ENCODE peak calls at places on chromosomes 12 and 14, in five cellular contexts. Y is NB4, A is lower lobe of right lung, N is lower leg skin, B is uterus. O is an unnamed sample.

GRCh38 chr12:39905152-39905551 is 200.7 kb downstream of the SLC2A13 start:
- DNase-seq in Y (no peak), N (peak), B (peak), A (no peak), O (no peak)

GRCh38 chr12:1594045-1594294 is 411 bp downstream of the FBXL14 start:
- DNase-seq in A (peak), Y (peak), B (peak), N (no peak), O (no peak)

GRCh38 chr14:106269451-106270204 is 743.2 kb downstream of the TMEM121 start:
- DNase-seq in N (no peak), B (no peak), Y (no peak), A (no peak), O (no peak)

GRCh38 chr12:53953831-53954693 is 641 bp upstream of the HOXC12 start:
- DNase-seq in Y (no peak), B (no peak), N (no peak), A (no peak), O (no peak)

GRCh38 chr14:88321692-88322504 is 1.2 kb downstream of the KCNK10 start:
- DNase-seq in Y (no peak), A (no peak), B (no peak), N (no peak), O (no peak)

GRCh38 chr14:78758333-78758732 is 588.2 kb downstream of the NRXN3 start:
- DNase-seq in A (no peak), B (no peak), N (no peak), Y (peak), O (peak)

GRCh38 chr12:93365616-93366015 is 12.1 kb upstream of the NUDT4 start:
- DNase-seq in A (no peak), B (no peak), Y (no peak), N (no peak), O (no peak)

GRCh38 chr14:69543341-69544249 is 31.1 kb downstream of the CCDC177 start:
- DNase-seq in N (no peak), B (no peak), Y (peak), A (peak), O (no peak)

GRCh38 chr12:111429760-111430417 is 24.2 kb downstream of the SH2B3 start:
- DNase-seq in B (no peak), A (no peak), Y (no peak), N (no peak), O (no peak)

GRCh38 chr12:105378821-105379400 is 48.4 kb downstream of the C12orf75 start:
- DNase-seq in Y (peak), N (no peak), B (no peak), A (no peak), O (no peak)

GRCh38 chr12:121797937-121798801 is 4.7 kb upstream of the RHOF start:
- DNase-seq in B (peak), Y (no peak), N (peak), A (no peak), O (no peak)

GRCh38 chr12:42326466-42327226 is 679 bp downstream of the PPHLN1 start:
- DNase-seq in A (no peak), B (no peak), Y (peak), N (no peak), O (no peak)

GRCh38 chr14:74886001-74886400 is 4.3 kb downstream of the DLST start:
- DNase-seq in B (peak), Y (no peak), A (no peak), N (no peak), O (no peak)

GRCh38 chr12:4589941-4590340 is 27.9 kb downstream of the DYRK4 start:
- DNase-seq in Y (no peak), A (no peak), N (no peak), B (no peak), O (no peak)

GRCh38 chr12:68189766-68190700 is 30.5 kb upstream of the IFNG start:
- DNase-seq in Y (peak), N (no peak), A (no peak), B (no peak), O (no peak)

GRCh38 chr14:80538633-80539375 is 327.5 kb upstream of the DIO2 start:
- DNase-seq in N (no peak), A (no peak), B (no peak), Y (no peak), O (no peak)

GRCh38 chr12:80707830-80708534 is 548 bp downstream of the MYF6 start:
- DNase-seq in N (no peak), Y (no peak), A (no peak), B (no peak), O (no peak)

GRCh38 chr12:117090816-117091711 is 8.2 kb downstream of the TESC start:
- DNase-seq in N (no peak), Y (no peak), A (peak), B (no peak), O (no peak)

GRCh38 chr12:54401127-54401526 is 16.6 kb upstream of the ZNF385A start:
- DNase-seq in A (no peak), N (no peak), B (no peak), Y (no peak), O (no peak)

GRCh38 chr14:85482549-85482948 is 47.4 kb upstream of the FLRT2 start:
- DNase-seq in B (no peak), A (no peak), Y (no peak), N (no peak), O (no peak)

GRCh38 chr12:106987846-106988245 is 900 bp upstream of the MTERF2 start:
- DNase-seq in N (no peak), B (no peak), A (no peak), Y (no peak), O (no peak)

GRCh38 chr12:108969622-108970021 is 51.2 kb downstream of the SVOP start:
- DNase-seq in Y (peak), N (no peak), A (no peak), B (no peak), O (no peak)

GRCh38 chr12:108966378-108967151 is 54.3 kb downstream of the SVOP start:
- DNase-seq in Y (no peak), A (no peak), N (no peak), B (no peak), O (no peak)

GRCh38 chr12:108964391-108965166 is 56.3 kb downstream of the SVOP start:
- DNase-seq in Y (no peak), N (no peak), B (no peak), A (no peak), O (no peak)

GRCh38 chr12:108972226-108972757 is 48.6 kb downstream of the SVOP start:
- DNase-seq in Y (peak), A (no peak), N (no peak), B (no peak), O (no peak)

DNA sequence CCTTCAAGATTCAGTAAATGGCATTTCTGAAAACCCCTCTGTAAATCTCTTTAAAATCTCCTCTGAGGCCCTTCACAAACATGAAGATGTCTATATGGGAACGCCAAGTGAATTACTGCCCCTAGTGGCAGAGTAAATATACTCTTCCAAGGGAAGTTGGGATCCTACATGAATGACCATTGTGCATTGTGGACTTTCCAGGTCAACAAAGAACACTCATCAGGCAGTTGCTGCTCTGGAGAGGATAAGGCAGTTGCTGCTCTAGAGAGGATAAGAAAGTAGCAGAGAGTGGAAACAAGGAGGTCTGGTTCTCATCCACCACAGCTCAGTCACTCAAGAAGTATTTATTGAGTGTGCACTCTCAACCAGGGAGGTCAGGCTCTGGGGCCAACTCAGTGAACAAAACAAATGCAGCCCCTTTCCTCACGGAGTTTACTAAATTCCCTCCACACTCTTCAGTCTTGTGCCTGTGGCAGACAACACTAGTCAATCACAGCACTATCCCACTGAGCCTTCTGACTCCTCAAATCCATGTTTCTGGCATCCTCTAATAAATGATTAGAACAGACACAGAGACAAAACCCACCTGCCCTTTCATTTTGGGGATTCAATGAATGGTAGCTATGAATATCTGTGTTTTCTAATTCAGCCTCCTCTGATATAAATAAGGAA is 52.9 kb downstream of the SVOP start:
- DNase-seq in B (no peak), Y (peak), N (no peak), A (no peak), O (no peak)
- TF ChIP-seq CTCF in B (no peak), Y (peak), N (no peak), A (peak), O (peak)

DNA sequence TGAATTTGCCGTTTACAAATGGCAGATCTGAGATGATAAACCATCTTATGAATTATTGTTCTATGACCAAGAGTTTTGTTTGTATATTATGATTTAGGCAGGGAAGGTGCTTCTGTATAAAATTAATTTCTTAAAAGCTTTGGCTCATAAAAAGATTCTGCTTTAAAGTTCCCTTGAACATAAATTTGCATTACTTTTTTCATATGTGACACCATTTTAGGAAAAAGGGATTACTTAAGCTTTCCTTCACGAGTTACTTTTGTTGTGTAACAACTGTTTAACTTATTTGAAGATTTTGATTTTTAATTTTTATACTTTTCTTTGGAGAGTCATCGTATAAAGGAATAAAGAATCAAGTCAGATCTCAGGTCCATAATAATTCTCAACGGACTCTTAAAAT is 3.3 kb downstream of the ETNK1 start:
- DNase-seq in Y (no peak), B (no peak), N (no peak), A (no peak), O (no peak)
- H3K4me3 ChIP-seq in Y (peak), B (peak), N (no peak), A (peak), O (no peak)

DNA sequence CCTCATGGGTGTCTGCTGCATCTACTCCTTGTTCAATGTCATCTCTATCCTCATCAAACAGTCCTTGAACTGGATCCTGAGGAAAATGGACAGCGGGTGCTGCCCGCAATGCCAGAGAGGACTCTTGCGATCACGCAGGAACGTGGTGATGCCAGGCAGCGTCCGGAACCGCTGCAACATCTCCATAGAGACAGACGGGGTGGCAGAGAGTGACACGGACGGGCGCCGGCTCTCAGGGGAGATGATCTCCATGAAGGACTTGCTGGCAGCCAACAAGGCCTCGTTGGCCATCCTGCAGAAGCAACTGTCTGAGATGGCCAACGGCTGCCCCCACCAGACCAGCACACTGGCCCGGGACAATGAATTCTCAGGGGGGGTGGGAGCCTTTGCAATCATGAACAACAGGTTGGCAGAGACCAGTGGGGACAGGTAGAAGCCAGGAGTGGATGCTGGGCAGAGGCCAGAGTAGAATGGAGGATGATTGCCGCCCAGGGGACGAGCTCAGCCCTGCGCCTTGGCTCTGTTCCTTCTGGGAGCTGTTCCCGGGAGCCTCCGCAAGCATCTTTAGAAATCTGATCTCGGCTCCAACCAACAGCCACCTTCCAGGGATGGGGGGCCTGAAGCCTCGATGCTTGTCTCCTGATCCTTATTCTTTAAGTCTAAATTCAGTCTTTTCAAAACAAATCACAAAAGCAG is 71.6 kb upstream of the PSMC1 start:
- DNase-seq in N (no peak), B (no peak), Y (no peak), A (no peak), O (no peak)
- TF ChIP-seq CTCF in N (no peak), B (no peak), Y (no peak), A (no peak), O (no peak)

GRCh38 chr12:6854036-6854435 is 2.1 kb downstream of the USP5 start:
- DNase-seq in B (no peak), Y (no peak), A (no peak), N (no peak), O (no peak)
- H3K4me3 ChIP-seq in B (no peak), Y (no peak), A (no peak), N (no peak), O (no peak)

DNA sequence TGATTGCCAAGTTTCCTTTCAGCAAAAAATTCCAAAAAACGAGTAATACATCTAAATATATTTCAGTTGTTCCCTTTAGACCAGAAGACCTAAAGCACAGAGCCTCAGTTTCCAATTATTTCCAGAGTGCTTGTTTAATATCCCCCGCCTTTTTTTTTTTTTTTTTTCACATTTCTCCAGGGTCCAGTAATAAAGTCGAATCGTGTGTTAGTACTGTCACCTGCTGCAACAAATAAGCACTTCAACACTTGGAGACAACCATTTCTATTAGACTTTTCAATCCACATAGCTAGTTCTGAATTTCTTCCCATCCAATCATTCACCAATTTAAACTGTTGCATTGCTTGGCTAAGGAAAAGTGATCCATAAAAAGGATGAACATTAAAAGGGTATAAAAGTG is 13.6 kb downstream of the PDE6H start:
- DNase-seq in A (no peak), Y (no peak), B (no peak), N (no peak), O (no peak)
- TF ChIP-seq CTCF in A (no peak), Y (no peak), B (no peak), N (no peak), O (no peak)

DNA sequence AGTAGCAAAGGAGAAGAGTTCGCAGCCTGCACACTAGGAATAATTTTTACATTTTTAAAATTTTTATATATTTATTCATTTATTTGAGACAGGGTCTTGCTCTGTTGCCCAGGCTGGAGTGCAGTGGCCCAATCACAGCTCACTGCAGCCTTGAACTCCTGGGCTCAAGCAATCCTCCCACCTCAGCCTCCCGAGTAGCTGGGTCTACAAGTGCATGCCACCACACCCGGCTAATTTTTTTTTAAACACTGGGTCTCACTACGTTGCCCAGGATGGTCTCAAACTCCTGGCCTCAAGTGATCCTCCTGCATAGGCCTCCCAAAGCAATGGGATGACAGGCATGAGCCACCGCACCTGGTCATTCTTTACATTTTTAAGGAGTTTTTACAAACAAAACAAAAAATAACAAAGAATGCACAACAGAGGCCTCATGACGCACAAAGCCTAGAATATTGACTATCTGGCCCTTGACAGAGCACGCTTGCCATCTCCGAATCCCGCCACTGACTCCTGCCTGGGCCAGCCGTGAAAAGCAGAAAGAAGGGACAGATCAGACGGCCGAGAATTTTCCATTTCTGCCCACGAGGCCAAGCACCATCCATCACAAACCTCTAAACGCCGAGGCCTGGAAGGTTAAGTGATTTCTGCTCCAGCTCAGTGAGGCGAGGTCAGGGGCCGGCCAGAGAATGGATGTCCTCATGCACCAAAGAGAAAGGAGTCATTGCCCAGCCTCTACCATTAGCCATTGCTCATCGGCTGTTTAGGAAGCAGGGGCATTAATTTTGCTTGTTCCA is 120.0 kb downstream of the SCARB1 start:
- DNase-seq in N (no peak), Y (no peak), A (no peak), B (no peak), O (no peak)
- H3K4me3 ChIP-seq in N (no peak), Y (no peak), A (no peak), B (no peak), O (no peak)

DNA sequence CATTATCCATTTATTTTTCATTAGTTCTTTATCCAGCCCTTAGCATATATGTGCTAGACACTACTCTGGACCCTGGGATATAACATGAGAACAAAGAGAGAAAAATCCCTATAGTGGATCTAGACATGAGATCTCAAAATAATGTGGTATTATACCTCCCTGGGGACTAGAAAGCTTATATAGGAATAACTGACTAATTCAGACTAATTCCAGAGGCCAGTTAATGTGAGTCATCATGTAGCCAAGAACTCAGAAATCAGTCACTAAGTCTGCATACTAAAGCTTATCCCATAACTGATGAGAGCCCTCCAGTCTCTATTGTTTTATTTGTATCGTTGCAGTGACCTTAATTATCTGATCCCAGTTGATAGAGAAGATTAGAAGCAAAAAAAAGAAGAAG is 267.1 kb upstream of the RGS6 start:
- DNase-seq in N (no peak), A (no peak), Y (no peak), B (no peak), O (no peak)
- TF ChIP-seq CTCF in N (no peak), A (no peak), Y (no peak), B (no peak), O (no peak)

GRCh38 chr12:92158711-92159534 is 13.3 kb upstream of the BTG1 start:
- DNase-seq in A (no peak), Y (peak), B (no peak), N (no peak), O (no peak)
- H3K4me3 ChIP-seq in A (no peak), Y (no peak), B (no peak), N (no peak), O (peak)

O was measured in GM12864.